ENCODE peak calls at places on chromosomes 2 and 18, in six cellular contexts. One of them, this sample, is unnamed.
A peak's percentile ranks its signal among the peaks of the same experiment; 100 is the strongest.

GRCh38 chr2:67215214-67215613 is 181.9 kb upstream of the ETAA1 start:
- DNase-seq in AG09309: peak; percentile 17
- DNase-seq in BE2C: peak; percentile 75
- DNase-seq in fibroblast of the aortic adventitia: peak; percentile 59
- DNase-seq in fibroblast of lung: peak; percentile 89
- DNase-seq in ovary: peak; percentile 13
- DNase-seq in this sample: peak; percentile 88

GRCh38 chr2:8448822-8449577 is 232.9 kb upstream of the ID2 start:
- DNase-seq in ovary: no peak
- DNase-seq in AG09309: no peak
- DNase-seq in fibroblast of the aortic adventitia: no peak
- DNase-seq in BE2C: peak; percentile 30
- DNase-seq in fibroblast of lung: no peak
- DNase-seq in this sample: no peak

GRCh38 chr2:232986155-232986554 is 26.9 kb downstream of the NGEF start:
- DNase-seq in fibroblast of the aortic adventitia: no peak
- DNase-seq in ovary: no peak
- DNase-seq in AG09309: no peak
- DNase-seq in fibroblast of lung: no peak
- DNase-seq in BE2C: no peak
- DNase-seq in this sample: no peak

GRCh38 chr2:182144780-182145170 is 159.1 kb downstream of the PPP1R1C start:
- DNase-seq in fibroblast of lung: peak; percentile 28
- DNase-seq in ovary: no peak
- DNase-seq in BE2C: no peak
- DNase-seq in fibroblast of the aortic adventitia: peak; percentile 19
- DNase-seq in AG09309: no peak
- DNase-seq in this sample: no peak

GRCh38 chr18:28855524-28855923 is 678.6 kb upstream of the CDH2 start:
- DNase-seq in ovary: no peak
- DNase-seq in fibroblast of lung: peak; percentile 11
- DNase-seq in BE2C: no peak
- DNase-seq in fibroblast of the aortic adventitia: peak; percentile 86
- DNase-seq in AG09309: no peak
- DNase-seq in this sample: peak; percentile 61

GRCh38 chr2:174209325-174209724 is 39.0 kb downstream of the OLA1 start:
- DNase-seq in BE2C: no peak
- DNase-seq in ovary: no peak
- DNase-seq in AG09309: no peak
- DNase-seq in fibroblast of the aortic adventitia: no peak
- DNase-seq in fibroblast of lung: no peak
- DNase-seq in this sample: no peak

GRCh38 chr2:187505064-187505672 is 49.1 kb downstream of the TFPI start:
- DNase-seq in BE2C: no peak
- DNase-seq in fibroblast of lung: no peak
- DNase-seq in AG09309: no peak
- DNase-seq in fibroblast of the aortic adventitia: no peak
- DNase-seq in ovary: no peak
- DNase-seq in this sample: no peak

GRCh38 chr2:96527052-96527964 is 9.2 kb upstream of the ARID5A start:
- DNase-seq in ovary: peak; percentile 59
- DNase-seq in AG09309: no peak
- DNase-seq in fibroblast of the aortic adventitia: peak; percentile 42
- DNase-seq in BE2C: peak; percentile 49
- DNase-seq in fibroblast of lung: peak; percentile 47
- DNase-seq in this sample: peak; percentile 34

GRCh38 chr18:10476430-10476829 is 22.0 kb downstream of the APCDD1 start:
- DNase-seq in BE2C: no peak
- DNase-seq in AG09309: peak; percentile 74
- DNase-seq in fibroblast of lung: peak; percentile 64
- DNase-seq in fibroblast of the aortic adventitia: peak; percentile 22
- DNase-seq in ovary: peak; percentile 50
- DNase-seq in this sample: peak; percentile 53

GRCh38 chr2:239143858-239144712 is 256.7 kb downstream of the HDAC4 start:
- DNase-seq in ovary: peak; percentile 30
- DNase-seq in fibroblast of the aortic adventitia: peak; percentile 60
- DNase-seq in BE2C: peak; percentile 61
- DNase-seq in fibroblast of lung: peak; percentile 63
- DNase-seq in AG09309: no peak
- DNase-seq in this sample: peak; percentile 65

GRCh38 chr2:121242175-121242875 is 42.7 kb downstream of the TFCP2L1 start:
- DNase-seq in ovary: no peak
- DNase-seq in AG09309: no peak
- DNase-seq in fibroblast of the aortic adventitia: no peak
- DNase-seq in BE2C: peak; percentile 15
- DNase-seq in fibroblast of lung: no peak
- DNase-seq in this sample: no peak

GRCh38 chr2:96249654-96250053 is 16.1 kb downstream of the TMEM127 start:
- DNase-seq in fibroblast of the aortic adventitia: peak; percentile 67
- DNase-seq in AG09309: peak; percentile 67
- DNase-seq in fibroblast of lung: peak; percentile 34
- DNase-seq in BE2C: no peak
- DNase-seq in ovary: no peak
- DNase-seq in this sample: peak; percentile 70

GRCh38 chr2:37507069-37507410 is 162.6 kb downstream of the QPCT start:
- DNase-seq in fibroblast of the aortic adventitia: no peak
- DNase-seq in BE2C: no peak
- DNase-seq in AG09309: no peak
- DNase-seq in ovary: no peak
- DNase-seq in fibroblast of lung: no peak
- DNase-seq in this sample: no peak

GRCh38 chr2:239287461-239287860 is 113.4 kb downstream of the HDAC4 start:
- DNase-seq in ovary: no peak
- DNase-seq in AG09309: no peak
- DNase-seq in BE2C: no peak
- DNase-seq in fibroblast of lung: peak; percentile 24
- DNase-seq in fibroblast of the aortic adventitia: peak; percentile 56
- DNase-seq in this sample: peak; percentile 58

GRCh38 chr18:79258447-79258846 is 137.3 kb upstream of the NFATC1 start:
- DNase-seq in fibroblast of lung: no peak
- DNase-seq in ovary: no peak
- DNase-seq in fibroblast of the aortic adventitia: no peak
- DNase-seq in BE2C: no peak
- DNase-seq in AG09309: no peak
- DNase-seq in this sample: no peak

GRCh38 chr2:235268535-235268934 is 225.3 kb upstream of the AGAP1 start:
- DNase-seq in AG09309: no peak
- DNase-seq in fibroblast of the aortic adventitia: peak; percentile 56
- DNase-seq in ovary: no peak
- DNase-seq in fibroblast of lung: peak; percentile 54
- DNase-seq in BE2C: no peak
- DNase-seq in this sample: peak; percentile 67

GRCh38 chr2:117851969-117852368 is 37.5 kb downstream of the DDX18 start:
- DNase-seq in BE2C: no peak
- DNase-seq in AG09309: no peak
- DNase-seq in fibroblast of the aortic adventitia: no peak
- DNase-seq in ovary: no peak
- DNase-seq in fibroblast of lung: no peak
- DNase-seq in this sample: no peak

GRCh38 chr18:41199212-41199611 is 755.8 kb upstream of the PIK3C3 start:
- DNase-seq in BE2C: no peak
- DNase-seq in fibroblast of the aortic adventitia: no peak
- DNase-seq in ovary: no peak
- DNase-seq in fibroblast of lung: no peak
- DNase-seq in AG09309: no peak
- DNase-seq in this sample: no peak

GRCh38 chr2:14803994-14804393 is 171.5 kb downstream of the LRATD1 start:
- DNase-seq in fibroblast of lung: no peak
- DNase-seq in AG09309: no peak
- DNase-seq in BE2C: no peak
- DNase-seq in fibroblast of the aortic adventitia: no peak
- DNase-seq in ovary: no peak
- DNase-seq in this sample: no peak

GRCh38 chr18:76823574-76823973 is 1.2 kb downstream of the ZNF236 start:
- DNase-seq in ovary: peak; percentile 22
- DNase-seq in AG09309: no peak
- DNase-seq in fibroblast of the aortic adventitia: no peak
- DNase-seq in BE2C: no peak
- DNase-seq in fibroblast of lung: peak; percentile 43
- DNase-seq in this sample: no peak

GRCh38 chr2:10329880-10330699 is 27.4 kb downstream of the HPCAL1 start:
- DNase-seq in fibroblast of the aortic adventitia: peak; percentile 37
- DNase-seq in BE2C: no peak
- DNase-seq in AG09309: peak; percentile 4
- DNase-seq in fibroblast of lung: peak; percentile 38
- DNase-seq in ovary: no peak
- DNase-seq in this sample: peak; percentile 54

GRCh38 chr2:10935953-10936942 is 24.5 kb downstream of the KCNF1 start:
- DNase-seq in fibroblast of lung: peak; percentile 98
- DNase-seq in AG09309: peak; percentile 84
- DNase-seq in ovary: no peak
- DNase-seq in fibroblast of the aortic adventitia: peak; percentile 80
- DNase-seq in BE2C: no peak
- DNase-seq in this sample: peak; percentile 92

GRCh38 chr2:175854665-175855064 is 147.4 kb downstream of the LNPK start:
- DNase-seq in fibroblast of lung: peak; percentile 46
- DNase-seq in BE2C: peak; percentile 13
- DNase-seq in AG09309: no peak
- DNase-seq in fibroblast of the aortic adventitia: no peak
- DNase-seq in ovary: no peak
- DNase-seq in this sample: peak; percentile 34

GRCh38 chr2:206423147-206423546 is 20.2 kb upstream of the ADAM23 start:
- DNase-seq in BE2C: peak; percentile 54
- DNase-seq in ovary: no peak
- DNase-seq in AG09309: no peak
- DNase-seq in fibroblast of lung: no peak
- DNase-seq in fibroblast of the aortic adventitia: peak; percentile 22
- DNase-seq in this sample: no peak

GRCh38 chr2:35168351-35168750 is 1187.2 kb upstream of the CRIM1 start:
- DNase-seq in ovary: no peak
- DNase-seq in fibroblast of lung: no peak
- DNase-seq in AG09309: no peak
- DNase-seq in fibroblast of the aortic adventitia: no peak
- DNase-seq in BE2C: no peak
- DNase-seq in this sample: no peak

GRCh38 chr2:136770384-136770783 is 5.0 kb downstream of the THSD7B start:
- DNase-seq in fibroblast of the aortic adventitia: no peak
- DNase-seq in AG09309: no peak
- DNase-seq in ovary: no peak
- DNase-seq in fibroblast of lung: no peak
- DNase-seq in BE2C: no peak
- DNase-seq in this sample: no peak

GRCh38 chr2:119475225-119475856 is 43.7 kb downstream of the TMEM37 start:
- DNase-seq in AG09309: no peak
- DNase-seq in BE2C: no peak
- DNase-seq in fibroblast of lung: no peak
- DNase-seq in fibroblast of the aortic adventitia: no peak
- DNase-seq in ovary: no peak
- DNase-seq in this sample: no peak
- TF ChIP-seq CTCF in AG09309: no peak
- TF ChIP-seq CTCF in BE2C: no peak
- TF ChIP-seq CTCF in fibroblast of lung: no peak
- TF ChIP-seq CTCF in fibroblast of the aortic adventitia: no peak
- TF ChIP-seq CTCF in ovary: no peak
- TF ChIP-seq CTCF in this sample: no peak

GRCh38 chr2:33614190-33614589 is 15.1 kb upstream of the FAM98A start:
- DNase-seq in fibroblast of lung: no peak
- DNase-seq in BE2C: no peak
- DNase-seq in ovary: no peak
- DNase-seq in AG09309: no peak
- DNase-seq in fibroblast of the aortic adventitia: no peak
- DNase-seq in this sample: no peak
- H3K4me3 ChIP-seq in fibroblast of lung: no peak overlapping the region
- H3K4me3 ChIP-seq in BE2C: no peak overlapping the region
- H3K4me3 ChIP-seq in ovary: no peak overlapping the region
- H3K4me3 ChIP-seq in AG09309: no peak overlapping the region
- H3K4me3 ChIP-seq in fibroblast of the aortic adventitia: no peak overlapping the region
- H3K4me3 ChIP-seq in this sample: no peak overlapping the region

GRCh38 chr2:102155131-102155702 is 12.7 kb downstream of the IL1R1 start:
- DNase-seq in BE2C: no peak
- DNase-seq in ovary: no peak
- DNase-seq in fibroblast of lung: no peak
- DNase-seq in fibroblast of the aortic adventitia: no peak
- DNase-seq in AG09309: no peak
- DNase-seq in this sample: no peak
- TF ChIP-seq CTCF in BE2C: no peak
- TF ChIP-seq CTCF in ovary: no peak
- TF ChIP-seq CTCF in fibroblast of lung: no peak
- TF ChIP-seq CTCF in fibroblast of the aortic adventitia: no peak
- TF ChIP-seq CTCF in AG09309: no peak
- TF ChIP-seq CTCF in this sample: no peak

GRCh38 chr2:73202156-73203054 is at the start of gene NOTO:
- DNase-seq in ovary: no peak
- DNase-seq in fibroblast of the aortic adventitia: no peak
- DNase-seq in AG09309: no peak
- DNase-seq in BE2C: no peak
- DNase-seq in fibroblast of lung: peak; percentile 34
- DNase-seq in this sample: peak; percentile 50
- H3K4me3 ChIP-seq in ovary: peak within 1 kb of the TSS; percentile 16
- H3K4me3 ChIP-seq in fibroblast of the aortic adventitia: no peak within 1 kb of the TSS
- H3K4me3 ChIP-seq in AG09309: peak within 1 kb of the TSS; percentile 16
- H3K4me3 ChIP-seq in BE2C: no peak within 1 kb of the TSS
- H3K4me3 ChIP-seq in fibroblast of lung: peak within 1 kb of the TSS; percentile 27
- H3K4me3 ChIP-seq in this sample: peak within 1 kb of the TSS; percentile 10

GRCh38 chr2:1936411-1936980 is 192.2 kb upstream of the PXDN start:
- DNase-seq in BE2C: no peak
- DNase-seq in fibroblast of lung: no peak
- DNase-seq in ovary: no peak
- DNase-seq in AG09309: no peak
- DNase-seq in fibroblast of the aortic adventitia: no peak
- DNase-seq in this sample: no peak
- TF ChIP-seq CTCF in BE2C: no peak
- TF ChIP-seq CTCF in fibroblast of lung: no peak
- TF ChIP-seq CTCF in ovary: no peak
- TF ChIP-seq CTCF in AG09309: no peak
- TF ChIP-seq CTCF in fibroblast of the aortic adventitia: no peak
- TF ChIP-seq CTCF in this sample: no peak

DNA sequence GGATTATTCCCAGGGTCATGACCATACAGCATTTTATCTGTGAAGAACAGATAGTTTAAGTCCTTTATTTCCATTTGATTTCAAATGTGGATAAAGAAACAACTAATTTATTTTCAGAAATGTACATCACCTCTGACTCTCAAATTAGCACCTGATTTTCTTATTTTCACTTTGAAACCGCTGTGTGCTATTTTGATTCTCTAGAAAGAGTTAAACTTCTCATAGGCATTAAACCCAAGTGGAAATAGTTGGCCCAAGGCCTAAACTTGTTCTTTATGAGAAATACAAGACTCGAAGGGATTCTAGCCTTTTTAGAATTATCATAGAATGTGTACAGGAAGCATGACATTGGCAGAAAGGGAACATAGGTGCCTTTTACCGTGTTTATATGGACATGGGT is 41.5 kb upstream of the LTBP1 start:
- DNase-seq in AG09309: no peak
- DNase-seq in BE2C: no peak
- DNase-seq in ovary: no peak
- DNase-seq in fibroblast of the aortic adventitia: no peak
- DNase-seq in fibroblast of lung: no peak
- DNase-seq in this sample: no peak
- H3K4me3 ChIP-seq in AG09309: no peak overlapping the region
- H3K4me3 ChIP-seq in BE2C: no peak overlapping the region
- H3K4me3 ChIP-seq in ovary: no peak overlapping the region
- H3K4me3 ChIP-seq in fibroblast of the aortic adventitia: no peak overlapping the region
- H3K4me3 ChIP-seq in fibroblast of lung: no peak overlapping the region
- H3K4me3 ChIP-seq in this sample: no peak overlapping the region